ENCODE peak calls at places on chromosomes 11 and 22, in seven cellular contexts. One of them, this sample, is unnamed.

GRCh38 chr11:10946072-10946471 is 88.2 kb upstream of the ZBED5 start:
- DNase-seq in stomach: no peak
- DNase-seq in GM12878: no peak
- DNase-seq in transverse colon: no peak
- DNase-seq in K562: no peak
- DNase-seq in spleen: no peak
- DNase-seq in GM23338: no peak
- DNase-seq in this sample: no peak

GRCh38 chr11:83249972-83250593 is 36.1 kb downstream of the CCDC90B start:
- DNase-seq in stomach: no peak
- DNase-seq in GM12878: no peak
- DNase-seq in transverse colon: no peak
- DNase-seq in K562: peak; percentile 61
- DNase-seq in spleen: no peak
- DNase-seq in GM23338: peak; percentile 59
- DNase-seq in this sample: no peak

GRCh38 chr22:32996702-32997101 is 61.5 kb downstream of the SYN3 start:
- DNase-seq in stomach: no peak
- DNase-seq in GM12878: no peak
- DNase-seq in transverse colon: peak; percentile 10
- DNase-seq in K562: no peak
- DNase-seq in spleen: no peak
- DNase-seq in GM23338: no peak
- DNase-seq in this sample: peak; percentile 95

GRCh38 chr22:31857247-31857646 is 87.1 kb upstream of the YWHAH start:
- DNase-seq in stomach: no peak
- DNase-seq in GM12878: no peak
- DNase-seq in transverse colon: no peak
- DNase-seq in K562: peak; percentile 49
- DNase-seq in spleen: no peak
- DNase-seq in GM23338: peak; percentile 95
- DNase-seq in this sample: no peak

GRCh38 chr22:19868773-19869471 is 14.2 kb upstream of the GNB1L start:
- DNase-seq in stomach: no peak
- DNase-seq in GM12878: no peak
- DNase-seq in transverse colon: peak; percentile 66
- DNase-seq in K562: no peak
- DNase-seq in spleen: peak; percentile 62
- DNase-seq in GM23338: no peak
- DNase-seq in this sample: no peak

GRCh38 chr11:47483408-47483807 is 34.5 kb upstream of the RAPSN start:
- DNase-seq in stomach: no peak
- DNase-seq in GM12878: no peak
- DNase-seq in transverse colon: no peak
- DNase-seq in K562: no peak
- DNase-seq in spleen: no peak
- DNase-seq in GM23338: no peak
- DNase-seq in this sample: no peak

GRCh38 chr11:108115495-108116140 is 5.7 kb upstream of the ACAT1 start:
- DNase-seq in stomach: peak; percentile 91
- DNase-seq in GM12878: no peak
- DNase-seq in transverse colon: peak; percentile 73
- DNase-seq in K562: no peak
- DNase-seq in spleen: no peak
- DNase-seq in GM23338: peak; percentile 53
- DNase-seq in this sample: peak; percentile 97

GRCh38 chr11:48079602-48080001 is 99.2 kb downstream of the PTPRJ start:
- DNase-seq in stomach: no peak
- DNase-seq in GM12878: no peak
- DNase-seq in transverse colon: no peak
- DNase-seq in K562: no peak
- DNase-seq in spleen: no peak
- DNase-seq in GM23338: no peak
- DNase-seq in this sample: no peak

GRCh38 chr22:29719894-29720645 is at the start of gene CABP7:
- DNase-seq in stomach: no peak
- DNase-seq in GM12878: no peak
- DNase-seq in transverse colon: no peak
- DNase-seq in K562: no peak
- DNase-seq in spleen: no peak
- DNase-seq in GM23338: peak; percentile 42
- DNase-seq in this sample: no peak

GRCh38 chr11:126411971-126412381 is 56.5 kb downstream of the ST3GAL4 start:
- DNase-seq in stomach: no peak
- DNase-seq in GM12878: no peak
- DNase-seq in transverse colon: no peak
- DNase-seq in K562: peak; percentile 34
- DNase-seq in spleen: peak; percentile 41
- DNase-seq in GM23338: peak; percentile 44
- DNase-seq in this sample: no peak

DNA sequence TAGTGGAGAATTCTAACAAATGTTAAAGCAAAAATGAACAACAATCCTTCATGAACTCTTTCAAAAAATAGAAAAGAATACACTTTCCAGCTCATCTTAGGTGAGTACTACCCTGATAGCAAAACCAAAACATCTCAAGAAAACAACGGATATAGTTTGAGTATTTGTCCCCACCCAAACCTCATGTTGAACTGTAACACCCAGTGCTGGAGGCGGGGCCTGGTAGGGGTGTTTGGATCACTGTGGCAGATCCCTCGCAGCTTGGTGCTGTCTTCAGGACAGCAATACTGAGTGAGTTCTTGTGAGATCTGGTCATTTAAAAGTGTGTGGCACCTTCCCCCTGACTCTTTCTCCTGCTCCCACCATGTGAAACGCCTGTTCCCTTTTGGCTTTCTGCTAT is 27.0 kb downstream of the NCAPD3 start:
- DNase-seq in stomach: no peak
- DNase-seq in GM12878: no peak
- DNase-seq in transverse colon: no peak
- DNase-seq in K562: no peak
- DNase-seq in spleen: no peak
- DNase-seq in GM23338: peak; percentile 2
- DNase-seq in this sample: no peak
- TF ChIP-seq POLR2AphosphoS5 in stomach: no peak
- TF ChIP-seq POLR2AphosphoS5 in GM12878: no peak
- TF ChIP-seq POLR2AphosphoS5 in transverse colon: no peak
- TF ChIP-seq POLR2AphosphoS5 in K562: no peak
- TF ChIP-seq POLR2AphosphoS5 in spleen: no peak
- TF ChIP-seq POLR2AphosphoS5 in GM23338: no peak
- TF ChIP-seq POLR2AphosphoS5 in this sample: no peak

GRCh38 chr22:40856513-40857308 is at the start of the genes ST13 and XPNPEP3:
- DNase-seq in stomach: peak; percentile 97
- DNase-seq in GM12878: peak; percentile 82
- DNase-seq in transverse colon: peak; percentile 98
- DNase-seq in K562: peak; percentile 96
- DNase-seq in spleen: peak; percentile 99
- DNase-seq in GM23338: peak; percentile 98
- DNase-seq in this sample: peak; percentile 99
- H3K4me1 ChIP-seq in stomach: peaks cover 42% of the 10 kb centered on the region
- H3K4me1 ChIP-seq in GM12878: peaks cover 4% of the 10 kb centered on the region
- H3K4me1 ChIP-seq in transverse colon: peaks cover 57% of the 10 kb centered on the region
- H3K4me1 ChIP-seq in K562: peaks cover 10% of the 10 kb centered on the region
- H3K4me1 ChIP-seq in spleen: peaks cover 38% of the 10 kb centered on the region
- H3K4me1 ChIP-seq in GM23338: peaks cover 29% of the 10 kb centered on the region
- H3K4me1 ChIP-seq in this sample: peaks cover 57% of the 10 kb centered on the region

DNA sequence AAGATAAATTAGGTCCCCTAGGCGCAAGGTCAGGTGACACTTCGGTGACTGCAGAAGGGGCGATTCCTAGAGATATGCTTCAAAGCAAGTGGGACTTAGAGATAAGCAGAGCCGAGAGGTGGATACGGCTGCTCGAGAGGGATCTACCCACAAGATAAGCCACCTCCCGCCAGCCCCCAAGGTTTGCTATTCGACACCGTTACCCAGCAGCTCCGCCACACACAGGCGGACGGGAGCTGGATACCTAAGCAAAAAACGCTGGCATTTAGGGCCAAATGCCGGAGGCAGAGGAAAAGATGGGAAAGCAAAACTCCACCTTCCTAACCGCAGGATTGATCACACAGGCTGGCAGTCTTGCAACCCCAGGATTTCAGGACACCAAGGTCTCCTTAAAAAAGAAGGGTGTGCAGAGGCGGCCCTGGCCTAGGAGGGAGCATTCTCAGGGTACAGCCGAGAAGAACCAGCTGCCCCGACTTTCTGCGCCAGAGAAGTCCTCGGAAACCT is 709 bp downstream of the FTH1 start:
- DNase-seq in stomach: no peak
- DNase-seq in GM12878: no peak
- DNase-seq in transverse colon: no peak
- DNase-seq in K562: peak; percentile 93
- DNase-seq in spleen: peak; percentile 85
- DNase-seq in GM23338: peak; percentile 30
- DNase-seq in this sample: no peak
- TF ChIP-seq POLR2AphosphoS5 in stomach: no peak
- TF ChIP-seq POLR2AphosphoS5 in GM12878: peak; percentile 80
- TF ChIP-seq POLR2AphosphoS5 in transverse colon: peak; percentile 3
- TF ChIP-seq POLR2AphosphoS5 in K562: peak; percentile 93
- TF ChIP-seq POLR2AphosphoS5 in spleen: peak; percentile 73
- TF ChIP-seq POLR2AphosphoS5 in GM23338: no peak
- TF ChIP-seq POLR2AphosphoS5 in this sample: no peak

DNA sequence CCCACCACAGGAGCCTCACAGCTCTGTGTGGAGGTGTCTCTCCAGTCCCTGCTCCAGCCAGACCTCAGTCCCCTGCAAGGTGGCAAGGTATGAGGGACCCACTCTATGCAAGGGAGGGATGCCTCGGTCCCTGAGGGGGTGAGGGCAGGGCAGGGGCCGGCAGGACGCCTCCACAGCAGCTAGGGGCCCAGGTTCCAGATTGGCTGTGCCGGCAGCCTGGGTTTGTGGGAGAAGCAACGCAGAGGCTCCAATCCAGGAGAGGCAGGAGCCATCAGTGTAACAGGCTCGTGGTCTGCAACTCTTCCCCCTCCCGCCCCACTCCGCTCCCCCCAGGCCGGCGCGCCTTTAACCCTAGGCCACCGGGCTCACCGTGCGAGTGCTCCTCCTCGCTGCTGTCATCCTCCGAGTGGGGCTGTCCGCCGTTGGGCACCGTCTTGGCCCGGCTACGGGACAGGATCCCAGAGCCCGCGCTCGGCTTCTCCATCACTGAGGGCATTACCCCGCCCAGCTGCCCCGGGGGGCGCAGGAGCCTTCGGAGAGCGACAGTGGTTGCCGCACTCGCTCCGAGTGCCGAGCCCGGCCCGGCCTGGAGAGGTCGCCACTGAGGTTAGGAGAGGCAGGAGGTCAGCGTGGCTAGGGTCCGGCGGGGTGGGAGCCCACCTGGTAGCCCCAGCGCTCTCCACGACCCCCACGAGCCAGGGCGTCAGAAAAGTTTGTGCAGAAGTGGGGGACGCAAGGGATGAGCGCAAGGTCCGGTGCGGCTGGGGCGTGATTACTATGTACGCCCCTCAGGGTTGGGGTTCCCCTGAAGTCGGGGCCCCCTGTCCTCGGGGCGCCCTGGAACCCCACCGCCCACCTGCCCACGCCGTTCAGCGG is 765 bp downstream of the RCOR2 start:
- DNase-seq in stomach: peak; percentile 37
- DNase-seq in GM12878: no peak
- DNase-seq in transverse colon: peak; percentile 61
- DNase-seq in K562: peak; percentile 76
- DNase-seq in spleen: peak; percentile 83
- DNase-seq in GM23338: peak; percentile 95
- DNase-seq in this sample: no peak
- H3K4me1 ChIP-seq in stomach: peaks cover 51% of the 10 kb centered on the region
- H3K4me1 ChIP-seq in GM12878: peaks cover 10% of the 10 kb centered on the region
- H3K4me1 ChIP-seq in transverse colon: peaks cover 52% of the 10 kb centered on the region
- H3K4me1 ChIP-seq in K562: peaks cover 67% of the 10 kb centered on the region
- H3K4me1 ChIP-seq in spleen: peaks cover 27% of the 10 kb centered on the region
- H3K4me1 ChIP-seq in GM23338: peaks cover 31% of the 10 kb centered on the region
- H3K4me1 ChIP-seq in this sample: peaks cover 53% of the 10 kb centered on the region

DNA sequence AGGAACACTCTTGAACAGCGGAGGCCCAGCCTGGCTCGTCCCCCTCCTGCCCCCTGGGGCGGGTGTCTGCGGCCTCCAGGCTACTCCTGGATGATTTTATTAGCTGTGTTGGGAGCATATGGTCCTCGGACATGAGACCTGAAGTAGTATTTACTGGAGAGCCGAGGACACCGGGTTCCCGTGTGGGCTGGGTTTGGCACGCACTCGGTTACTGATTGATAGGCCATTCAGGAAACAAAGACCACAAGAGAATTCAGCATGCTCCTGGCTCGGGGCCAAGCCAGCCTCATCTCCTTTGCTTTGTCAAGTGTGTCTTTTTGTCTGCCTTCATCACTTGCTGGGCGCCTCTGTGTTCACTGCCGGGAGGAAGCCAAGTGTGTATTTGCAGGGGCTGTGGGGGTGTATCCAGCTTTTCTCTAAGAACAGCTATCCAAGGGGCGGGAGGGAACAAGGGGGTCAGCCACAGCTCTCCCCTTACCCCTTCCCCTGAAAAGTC is 9.7 kb downstream of the FXYD2 start:
- DNase-seq in stomach: peak; percentile 81
- DNase-seq in GM12878: peak; percentile 96
- DNase-seq in transverse colon: peak; percentile 94
- DNase-seq in K562: peak; percentile 15
- DNase-seq in spleen: peak; percentile 95
- DNase-seq in GM23338: no peak
- DNase-seq in this sample: peak; percentile 96
- TF ChIP-seq POLR2AphosphoS5 in stomach: no peak
- TF ChIP-seq POLR2AphosphoS5 in GM12878: peak; percentile 64
- TF ChIP-seq POLR2AphosphoS5 in transverse colon: peak; percentile 64
- TF ChIP-seq POLR2AphosphoS5 in K562: no peak
- TF ChIP-seq POLR2AphosphoS5 in spleen: peak; percentile 75
- TF ChIP-seq POLR2AphosphoS5 in GM23338: no peak
- TF ChIP-seq POLR2AphosphoS5 in this sample: no peak

GRCh38 chr11:70834984-70835560 is 417.3 kb downstream of the SHANK2 start:
- DNase-seq in stomach: no peak
- DNase-seq in GM12878: no peak
- DNase-seq in transverse colon: no peak
- DNase-seq in K562: no peak
- DNase-seq in spleen: no peak
- DNase-seq in GM23338: no peak
- DNase-seq in this sample: no peak

GRCh38 chr11:70838198-70838597 is 414.2 kb downstream of the SHANK2 start:
- DNase-seq in stomach: no peak
- DNase-seq in GM12878: no peak
- DNase-seq in transverse colon: no peak
- DNase-seq in K562: no peak
- DNase-seq in spleen: no peak
- DNase-seq in GM23338: no peak
- DNase-seq in this sample: no peak

GRCh38 chr11:70833554-70833953 is 418.8 kb downstream of the SHANK2 start:
- DNase-seq in stomach: no peak
- DNase-seq in GM12878: no peak
- DNase-seq in transverse colon: no peak
- DNase-seq in K562: no peak
- DNase-seq in spleen: no peak
- DNase-seq in GM23338: no peak
- DNase-seq in this sample: no peak

GRCh38 chr11:70834277-70834940 is 418.0 kb downstream of the SHANK2 start:
- DNase-seq in stomach: no peak
- DNase-seq in GM12878: no peak
- DNase-seq in transverse colon: no peak
- DNase-seq in K562: no peak
- DNase-seq in spleen: no peak
- DNase-seq in GM23338: peak; percentile 76
- DNase-seq in this sample: no peak

DNA sequence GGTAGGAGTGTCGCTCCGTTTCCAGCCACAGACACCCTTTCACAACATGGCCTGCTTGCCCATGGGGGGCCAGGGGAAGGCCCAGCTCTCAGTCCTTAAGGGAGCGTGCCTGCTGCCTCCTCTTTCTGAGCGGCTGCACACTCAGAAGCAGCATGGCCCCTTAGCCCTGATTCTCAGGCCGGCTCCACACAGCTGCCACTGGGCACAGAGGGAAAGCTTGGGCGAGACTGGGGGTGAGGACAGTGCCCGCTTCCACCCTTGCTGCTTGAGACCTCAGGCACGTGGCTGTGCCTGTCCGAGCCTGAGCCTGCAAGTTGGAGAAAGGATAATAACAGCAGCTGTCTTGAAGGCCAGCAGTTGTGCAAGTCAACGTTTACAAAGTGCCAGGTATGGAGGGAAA is 416.3 kb downstream of the SHANK2 start:
- DNase-seq in stomach: no peak
- DNase-seq in GM12878: no peak
- DNase-seq in transverse colon: no peak
- DNase-seq in K562: no peak
- DNase-seq in spleen: no peak
- DNase-seq in GM23338: no peak
- DNase-seq in this sample: no peak
- H3K4me1 ChIP-seq in stomach: no peaks in the 10 kb centered on the region
- H3K4me1 ChIP-seq in GM12878: no peaks in the 10 kb centered on the region
- H3K4me1 ChIP-seq in transverse colon: no peaks in the 10 kb centered on the region
- H3K4me1 ChIP-seq in K562: no peaks in the 10 kb centered on the region
- H3K4me1 ChIP-seq in spleen: no peaks in the 10 kb centered on the region
- H3K4me1 ChIP-seq in GM23338: peaks cover 5% of the 10 kb centered on the region
- H3K4me1 ChIP-seq in this sample: no peaks in the 10 kb centered on the region